ENCODE peak calls at places on chromosome X, in eight cellular contexts. P, J, Y, H, B, S, L and Z are unnamed samples.

GRCh38 chrX:18661273-18661672 is 10.6 kb downstream of the RS1 start:
- DNase-seq in Y (no peak), J (no peak), H (no peak), B (no peak), S (no peak), L (no peak), P (no peak), Z (no peak)

GRCh38 chrX:104921606-104922205 is 298.8 kb downstream of the TEX13A start:
- DNase-seq in Y (no peak), L (no peak), B (no peak), P (no peak), S (no peak), J (no peak), H (no peak), Z (no peak)

GRCh38 chrX:54807524-54808108 is at the start of gene MAGED2:
- DNase-seq in H (peak), Y (peak), L (peak), B (peak), S (peak), J (peak), P (peak), Z (peak)

GRCh38 chrX:71998836-71999509 is 88.3 kb downstream of the NHSL2 start:
- DNase-seq in H (peak), S (peak), Y (peak), B (peak), L (peak), P (no peak), J (no peak), Z (no peak)

GRCh38 chrX:102849396-102849795 is 87.7 kb upstream of the RAB40AL start:
- DNase-seq in L (no peak), B (no peak), H (no peak), J (no peak), S (no peak), P (no peak), Y (no peak), Z (no peak)

GRCh38 chrX:152819271-152819670 is 11.3 kb downstream of the CETN2 start:
- DNase-seq in L (no peak), Y (no peak), P (peak), S (no peak), J (no peak), B (no peak), H (no peak), Z (no peak)

GRCh38 chrX:75986980-75987379 is 185.9 kb upstream of the PBDC1 start:
- DNase-seq in L (no peak), B (no peak), P (no peak), H (no peak), Y (no peak), S (no peak), J (no peak), Z (no peak)

GRCh38 chrX:65127804-65128203 is 151.6 kb upstream of the ZC4H2 start:
- DNase-seq in H (no peak), J (no peak), P (no peak), Y (no peak), L (no peak), S (no peak), B (peak), Z (no peak)

GRCh38 chrX:42398967-42399631 is 378.9 kb downstream of the PPP1R2C start:
- DNase-seq in J (no peak), H (no peak), B (no peak), S (no peak), Y (no peak), P (no peak), L (peak), Z (no peak)

GRCh38 chrX:133415276-133416105 is at the start of gene GPC4:
- DNase-seq in H (no peak), Y (peak), J (peak), S (peak), P (no peak), L (no peak), B (peak), Z (peak)

GRCh38 chrX:107669276-107669675 is 41.0 kb downstream of the PRPS1 start:
- DNase-seq in B (peak), P (no peak), L (no peak), Y (no peak), S (peak), J (no peak), H (no peak), Z (no peak)

GRCh38 chrX:131792789-131793462 is 230.2 kb upstream of the STK26 start:
- DNase-seq in J (no peak), H (peak), Y (peak), B (no peak), P (peak), S (no peak), L (no peak), Z (no peak)

GRCh38 chrX:8688776-8689175 is 43.2 kb downstream of the ANOS1 start:
- DNase-seq in J (no peak), S (peak), H (no peak), L (no peak), Y (no peak), B (peak), P (no peak), Z (no peak)

GRCh38 chrX:10015711-10016515 is 48.8 kb downstream of the CLDN34 start:
- DNase-seq in B (peak), L (peak), S (peak), P (peak), J (no peak), H (no peak), Y (peak), Z (peak)

DNA sequence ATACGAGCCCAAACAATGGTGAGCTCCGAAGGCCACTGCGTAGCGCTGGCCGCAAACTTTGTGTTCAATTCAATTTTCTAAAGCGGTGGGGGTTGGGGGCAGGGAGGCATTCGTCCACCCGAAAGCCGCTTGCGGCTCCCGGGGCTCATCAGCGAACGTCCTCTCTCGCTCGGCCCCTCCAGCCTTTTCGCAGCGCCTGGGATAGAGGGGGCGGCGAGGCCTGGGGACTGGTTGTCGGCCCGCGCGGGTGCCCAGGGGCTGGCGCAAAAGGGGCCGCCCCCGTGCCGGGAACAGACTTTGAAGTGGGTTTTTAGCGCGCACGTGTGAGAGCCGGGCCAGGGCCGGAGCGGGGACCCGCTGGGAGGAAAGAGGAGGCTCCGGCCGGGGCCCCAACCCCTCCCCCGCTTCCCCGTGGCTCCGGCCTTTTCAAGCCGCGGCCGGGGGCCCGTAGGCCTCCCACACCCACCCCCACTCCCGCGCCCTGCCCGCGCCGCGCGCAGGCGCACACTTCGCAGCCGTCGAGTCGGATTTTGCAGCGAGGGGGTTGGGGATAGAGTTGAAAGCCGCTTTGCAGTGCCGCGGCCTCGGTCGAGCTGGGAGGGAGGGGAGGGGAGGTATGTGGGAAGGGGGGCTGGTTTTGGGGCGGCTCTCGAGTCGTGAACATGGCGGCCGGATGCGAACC is 8.3 kb downstream of the ZIC3 start:
- DNase-seq in J (peak), Y (no peak), L (no peak), H (no peak), P (no peak), B (peak), S (no peak), Z (no peak)
- H3K4me2 ChIP-seq in J (peak), Y (no peak), L (no peak), H (no peak), P (no peak), B (peak), S (peak), Z (no peak)

DNA sequence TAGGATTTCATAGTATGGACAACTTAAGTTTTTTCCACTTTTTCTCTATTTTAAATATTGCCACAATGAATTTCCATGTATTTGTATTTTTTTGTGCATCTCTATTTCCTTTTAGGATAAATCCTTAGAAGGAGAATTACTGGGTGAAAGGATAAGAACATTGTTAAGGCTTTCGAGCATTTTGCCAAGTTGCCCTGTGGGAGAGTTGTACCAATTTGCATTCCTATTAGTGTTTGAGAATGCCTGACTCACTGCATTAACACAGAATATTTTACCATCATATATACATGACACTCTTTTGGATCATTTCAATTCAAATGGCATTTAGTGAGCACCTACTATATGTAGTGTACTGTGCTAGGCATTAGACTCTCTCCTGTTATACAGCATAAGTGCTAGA is 57.0 kb downstream of the PLAC1 start:
- DNase-seq in J (no peak), P (peak), L (no peak), Y (no peak), B (no peak), S (no peak), H (no peak), Z (peak)
- H2AFZ ChIP-seq in J (no peak), P (no peak), L (no peak), Y (no peak), B (no peak), S (no peak), H (no peak), Z (no peak)

GRCh38 chrX:74246524-74246923 is 57.5 kb upstream of the ZCCHC13 start:
- DNase-seq in B (no peak), Y (no peak), H (no peak), S (no peak), P (peak), J (no peak), L (no peak), Z (peak)

GRCh38 chrX:74250574-74250973 is 53.4 kb upstream of the ZCCHC13 start:
- DNase-seq in P (no peak), Y (no peak), L (no peak), B (no peak), J (no peak), H (no peak), S (no peak), Z (no peak)

GRCh38 chrX:74248889-74249288 is 55.1 kb upstream of the ZCCHC13 start:
- DNase-seq in Y (no peak), P (no peak), J (no peak), H (no peak), L (peak), S (peak), B (peak), Z (peak)

GRCh38 chrX:74251006-74251930 is 52.7 kb upstream of the ZCCHC13 start:
- DNase-seq in L (peak), Y (no peak), S (no peak), J (no peak), H (no peak), P (peak), B (no peak), Z (peak)

GRCh38 chrX:74249963-74250362 is 54.0 kb upstream of the ZCCHC13 start:
- DNase-seq in J (no peak), H (no peak), P (no peak), L (peak), Y (no peak), S (peak), B (peak), Z (no peak)
- H3K4me2 ChIP-seq in J (no peak), H (no peak), P (no peak), L (no peak), Y (no peak), S (peak), B (peak), Z (no peak)

GRCh38 chrX:154399527-154400368 is 1.6 kb downstream of the RPL10 start:
- DNase-seq in P (no peak), H (peak), S (no peak), L (no peak), J (no peak), Y (no peak), B (no peak), Z (no peak)

GRCh38 chrX:154398668-154399526 is 720 bp downstream of the RPL10 start:
- DNase-seq in J (no peak), B (peak), L (peak), Y (peak), S (peak), P (peak), H (peak), Z (peak)

GRCh38 chrX:154401045-154401799 is 3.0 kb downstream of the RPL10 start:
- DNase-seq in S (peak), B (peak), H (peak), P (peak), J (no peak), Y (no peak), L (no peak), Z (peak)

GRCh38 chrX:154396948-154397887 is 959 bp upstream of the RPL10 start:
- DNase-seq in Y (peak), L (peak), P (peak), B (peak), J (no peak), H (peak), S (peak), Z (peak)

GRCh38 chrX:154397888-154398667 is at the start of gene RPL10:
- DNase-seq in Y (peak), J (peak), B (peak), H (peak), S (peak), P (peak), L (peak), Z (peak)
- H2AFZ ChIP-seq in Y (peak), J (peak), B (no peak), H (no peak), S (no peak), P (peak), L (no peak), Z (no peak)

GRCh38 chrX:145821291-145821897 is 3.8 kb downstream of the SLITRK2 start:
- DNase-seq in J (no peak), Y (no peak), B (peak), L (no peak), S (peak), P (no peak), H (no peak), Z (peak)
- H3K4me2 ChIP-seq in J (peak), Y (no peak), B (peak), L (no peak), S (peak), P (no peak), H (no peak), Z (no peak)

GRCh38 chrX:39984191-39984956 is 113.4 kb downstream of the BCOR start:
- DNase-seq in S (no peak), Y (no peak), P (peak), H (peak), J (no peak), L (no peak), B (no peak), Z (peak)
- H2AFZ ChIP-seq in S (no peak), Y (no peak), P (no peak), H (no peak), J (no peak), L (no peak), B (no peak), Z (no peak)

GRCh38 chrX:40049084-40049641 is 48.6 kb downstream of the BCOR start:
- DNase-seq in Y (no peak), J (no peak), P (no peak), H (no peak), S (no peak), B (no peak), L (no peak), Z (no peak)

GRCh38 chrX:40050532-40050931 is 47.2 kb downstream of the BCOR start:
- DNase-seq in Y (no peak), J (no peak), S (no peak), B (no peak), L (no peak), H (no peak), P (no peak), Z (no peak)

GRCh38 chrX:40041915-40042314 is 55.8 kb downstream of the BCOR start:
- DNase-seq in J (no peak), Y (no peak), L (no peak), B (no peak), H (no peak), P (no peak), S (no peak), Z (no peak)

DNA sequence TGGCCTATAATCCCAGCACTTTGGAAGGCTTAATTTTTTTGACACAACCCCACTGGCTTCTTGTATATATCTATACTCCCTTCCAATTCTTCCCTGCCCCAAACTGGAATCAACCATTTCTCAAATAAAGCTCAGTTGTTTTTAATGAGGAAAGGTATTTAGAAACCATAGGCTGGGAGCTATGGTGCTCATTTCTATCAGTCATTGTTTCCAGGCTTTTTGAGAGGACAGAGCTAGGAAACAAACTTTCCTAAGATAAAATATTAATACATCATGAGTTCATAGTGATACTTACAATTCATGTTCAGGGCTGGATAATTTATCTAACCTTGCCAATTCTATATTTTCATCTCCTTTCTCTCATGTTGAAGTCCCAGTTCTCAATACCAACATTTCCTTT is 50.3 kb downstream of the BCOR start:
- DNase-seq in J (no peak), P (no peak), L (no peak), B (peak), S (no peak), H (no peak), Y (no peak), Z (no peak)
- H3K4me2 ChIP-seq in J (no peak), P (no peak), L (no peak), B (no peak), S (no peak), H (no peak), Y (no peak), Z (no peak)